ENCODE peak calls at places on chromosomes 11 and 22, in ten cellular contexts. W, B, C, P, V, Q, M, D, J and N are unnamed samples.

GRCh38 chr11:114246321-114247069 is 49.7 kb upstream of the NNMT start:
- DNase-seq in P (no peak), Q (no peak), M (no peak), C (no peak), J (no peak), B (no peak), D (no peak), V (no peak), W (no peak), N (no peak)

GRCh38 chr22:45977003-45977395 is at the start of gene WNT7B:
- DNase-seq in V (no peak), M (peak; percentile 67), D (no peak), C (no peak), J (no peak), Q (no peak), P (peak; percentile 74), B (no peak), W (no peak), N (no peak)

GRCh38 chr11:112229746-112230433 is 3.7 kb downstream of the PTS start:
- DNase-seq in W (peak; percentile 80), C (peak; percentile 82), B (no peak), Q (peak; percentile 90), V (peak; percentile 93), P (no peak), J (peak; percentile 97), D (no peak), M (no peak), N (no peak)

GRCh38 chr22:27063381-27063780 is 406.0 kb downstream of the MIAT start:
- DNase-seq in J (peak; percentile 23), M (no peak), V (no peak), B (no peak), Q (no peak), W (no peak), C (no peak), D (no peak), P (no peak), N (no peak)

GRCh38 chr11:8034604-8035224 is 46.3 kb upstream of the TUB start:
- DNase-seq in P (no peak), W (no peak), Q (no peak), D (no peak), J (no peak), M (no peak), C (no peak), V (no peak), B (no peak), N (no peak)

GRCh38 chr11:1073261-1073724 is 1.4 kb upstream of the MUC2 start:
- DNase-seq in J (peak; percentile 62), M (no peak), P (no peak), Q (no peak), B (peak; percentile 68), D (peak; percentile 62), W (no peak), C (peak; percentile 32), V (no peak), N (no peak)

GRCh38 chr11:33207408-33207985 is 46.2 kb upstream of the CSTF3 start:
- DNase-seq in W (no peak), V (no peak), J (no peak), Q (no peak), D (no peak), C (peak; percentile 20), P (no peak), B (peak; percentile 54), M (no peak), N (no peak)

GRCh38 chr11:34997872-34998548 is 81.6 kb downstream of the PDHX start:
- DNase-seq in B (no peak), J (peak; percentile 65), D (no peak), P (no peak), W (no peak), Q (no peak), M (peak; percentile 25), C (peak; percentile 59), V (no peak), N (no peak)

GRCh38 chr11:26599421-26599820 is 27.4 kb upstream of the MUC15 start:
- DNase-seq in D (no peak), Q (no peak), B (no peak), W (peak; percentile 53), V (no peak), C (peak; percentile 90), J (peak; percentile 94), P (no peak), M (peak; percentile 64), N (no peak)

GRCh38 chr11:70523384-70524095 is 125.2 kb downstream of the CTTN start:
- DNase-seq in W (no peak), Q (no peak), C (no peak), V (no peak), B (peak; percentile 13), D (no peak), M (no peak), P (no peak), J (no peak), N (peak; percentile 20)

GRCh38 chr11:67356867-67357561 is 3.7 kb upstream of the POLD4 start:
- DNase-seq in D (peak; percentile 68), P (peak; percentile 31), W (no peak), J (peak; percentile 88), M (peak; percentile 63), Q (no peak), C (peak; percentile 79), B (peak; percentile 67), V (no peak), N (peak; percentile 46)

GRCh38 chr11:75797116-75797515 is 17.9 kb upstream of the UVRAG start:
- DNase-seq in D (no peak), B (peak; percentile 27), Q (no peak), V (no peak), P (no peak), J (no peak), W (no peak), C (no peak), M (no peak), N (no peak)

GRCh38 chr11:81224396-81224795 is 1509.3 kb downstream of the FAM181B start:
- DNase-seq in C (peak; percentile 23), B (no peak), M (no peak), V (no peak), J (peak; percentile 89), W (no peak), D (no peak), Q (no peak), P (no peak), N (no peak)